ENCODE peak calls at places on chromosomes 11 and 22, in seven cellular contexts. Z is H7; U is AG10803; C is pancreas; T is HAP-1; X is CD8-positive, alpha-beta memory T cell; M is breast epithelium. V is an unnamed sample.

GRCh38 chr11:68997124-68997994 is 15.7 kb downstream of the MRGPRF start:
- DNase-seq in Z (no peak), U (no peak), C (peak; percentile 7), T (no peak), X (no peak), M (no peak), V (no peak)

GRCh38 chr11:8959546-8960166 is 4.6 kb downstream of the TMEM9B start:
- DNase-seq in Z (peak; percentile 85), U (peak; percentile 87), C (peak; percentile 30), T (peak; percentile 66), X (peak; percentile 22), M (no peak), V (peak; percentile 94)

GRCh38 chr22:36369922-36370781 is 17.6 kb downstream of the MYH9 start:
- DNase-seq in Z (peak; percentile 58), U (no peak), C (no peak), T (peak; percentile 64), X (no peak), M (peak; percentile 73), V (peak; percentile 60)

GRCh38 chr11:9304178-9304577 is 10.2 kb downstream of the TMEM41B start:
- DNase-seq in Z (no peak), U (no peak), C (no peak), T (no peak), X (no peak), M (no peak), V (no peak)

GRCh38 chr11:14812776-14813175 is 79.3 kb downstream of the CYP2R1 start:
- DNase-seq in Z (peak; percentile 2), U (no peak), C (no peak), T (peak; percentile 33), X (no peak), M (no peak), V (peak; percentile 12)

GRCh38 chr11:2524446-2525165 is 79.8 kb downstream of the KCNQ1 start:
- DNase-seq in Z (peak; percentile 49), U (no peak), C (peak; percentile 9), T (peak; percentile 3), X (no peak), M (peak; percentile 12), V (no peak)

GRCh38 chr22:17536269-17536668 is 27.0 kb upstream of the SLC25A18 start:
- DNase-seq in Z (no peak), U (peak; percentile 37), C (no peak), T (no peak), X (no peak), M (peak; percentile 28), V (no peak)

GRCh38 chr11:132077416-132077815 is 707.0 kb downstream of the NTM start:
- DNase-seq in Z (no peak), U (no peak), C (no peak), T (no peak), X (no peak), M (no peak), V (no peak)

GRCh38 chr11:90220391-90220790 is 2.5 kb downstream of the CHORDC1 start:
- DNase-seq in Z (no peak), U (peak; percentile 50), C (no peak), T (no peak), X (no peak), M (no peak), V (peak; percentile 60)

GRCh38 chr11:111836766-111837165 is 34.6 kb downstream of the ALG9 start:
- DNase-seq in Z (no peak), U (no peak), C (no peak), T (no peak), X (no peak), M (no peak), V (peak; percentile 78)

GRCh38 chr11:74232316-74232950 is 61.3 kb downstream of the PPME1 start:
- DNase-seq in Z (no peak), U (no peak), C (no peak), T (no peak), X (peak; percentile 48), M (no peak), V (peak; percentile 47)

GRCh38 chr11:10761085-10761698 is 10.1 kb downstream of the CTR9 start:
- DNase-seq in Z (no peak), U (no peak), C (no peak), T (no peak), X (no peak), M (no peak), V (no peak)

GRCh38 chr11:134643519-134644042 is 231.5 kb upstream of the B3GAT1 start:
- DNase-seq in Z (no peak), U (no peak), C (no peak), T (no peak), X (no peak), M (no peak), V (no peak)
- H3K4me3 ChIP-seq in Z (no peak overlapping the region), U (no peak overlapping the region), C (no peak overlapping the region), T (no peak overlapping the region), X (no peak overlapping the region), M (no peak overlapping the region), V (no peak overlapping the region)

GRCh38 chr11:118304809-118305248 is 299 bp downstream of the CD3E start:
- DNase-seq in Z (no peak), U (no peak), C (no peak), T (no peak), X (no peak), M (no peak), V (no peak)
- H3K4me3 ChIP-seq in Z (no peak overlapping the region), U (no peak overlapping the region), C (no peak overlapping the region), T (no peak overlapping the region), X (peak overlapping the region; percentile 82), M (no peak overlapping the region), V (no peak overlapping the region)

DNA sequence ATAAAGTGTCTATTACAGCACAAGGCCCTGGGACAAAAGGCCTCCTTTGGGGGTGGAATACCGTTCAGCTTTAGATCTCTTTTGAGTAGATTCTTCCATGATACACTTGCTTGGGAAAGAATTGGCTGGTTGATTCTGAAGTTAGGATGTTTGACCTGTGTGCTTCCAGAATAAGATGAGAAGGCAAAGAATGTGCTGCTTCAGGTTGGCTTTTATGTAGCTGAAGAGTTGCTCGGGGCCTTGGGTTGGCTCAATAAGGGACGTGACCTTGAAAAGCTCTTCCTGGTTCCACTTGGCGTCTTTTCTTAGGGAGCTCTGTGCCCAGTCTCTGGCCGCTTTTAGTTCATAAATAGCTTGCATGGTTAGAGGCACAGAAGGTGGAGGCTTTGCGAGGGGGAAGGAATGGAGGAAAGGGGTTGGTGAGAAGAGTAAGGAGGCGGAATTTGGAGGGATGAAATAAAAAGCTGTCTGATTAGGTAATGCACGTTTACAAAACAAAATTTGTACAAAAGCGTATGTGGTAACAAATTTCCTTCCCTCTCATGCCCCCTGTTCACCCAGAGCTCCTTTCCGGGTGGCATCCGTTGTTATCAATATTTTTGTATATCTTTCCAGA is 4.2 kb upstream of the SORL1-AS1 start:
- DNase-seq in Z (no peak), U (no peak), C (no peak), T (no peak), X (no peak), M (no peak), V (no peak)
- H3K4me3 ChIP-seq in Z (no peak overlapping the region), U (no peak overlapping the region), C (no peak overlapping the region), T (no peak overlapping the region), X (no peak overlapping the region), M (no peak overlapping the region), V (no peak overlapping the region)

GRCh38 chr11:61528114-61528513 is 19.6 kb downstream of the LRRC10B start:
- DNase-seq in Z (peak; percentile 75), U (no peak), C (no peak), T (no peak), X (no peak), M (no peak), V (no peak)

GRCh38 chr11:61524963-61525587 is 16.5 kb downstream of the LRRC10B start:
- DNase-seq in Z (no peak), U (no peak), C (no peak), T (no peak), X (no peak), M (no peak), V (no peak)

GRCh38 chr11:61529537-61530225 is 21.1 kb downstream of the LRRC10B start:
- DNase-seq in Z (no peak), U (no peak), C (no peak), T (no peak), X (no peak), M (no peak), V (peak; percentile 8)

GRCh38 chr11:61526229-61526628 is 17.7 kb downstream of the LRRC10B start:
- DNase-seq in Z (no peak), U (no peak), C (no peak), T (no peak), X (no peak), M (no peak), V (no peak)

GRCh38 chr11:61526956-61527731 is 18.6 kb downstream of the LRRC10B start:
- DNase-seq in Z (no peak), U (no peak), C (no peak), T (no peak), X (no peak), M (no peak), V (no peak)
- H3K4me3 ChIP-seq in Z (no peak overlapping the region), U (no peak overlapping the region), C (no peak overlapping the region), T (no peak overlapping the region), X (no peak overlapping the region), M (no peak overlapping the region), V (no peak overlapping the region)

V was measured in choroid plexus epithelial cell.